ENCODE peak calls at places on chromosomes 4 and X, in five cellular contexts. R, T, O, X and I are unnamed samples.

GRCh38 chrX:136306182-136306581 is 5.4 kb downstream of the ADGRG4 start:
- DNase-seq in O (no peak), X (no peak), R (no peak), T (no peak), I (no peak)

GRCh38 chrX:87516716-87517115 is 886 bp upstream of the KLHL4 start:
- DNase-seq in T (no peak), O (no peak), R (peak; percentile 76), X (no peak), I (no peak)

GRCh38 chr4:147773261-147774184 is 41.6 kb downstream of the ARHGAP10 start:
- DNase-seq in T (no peak), R (peak; percentile 39), O (no peak), X (no peak), I (no peak)

GRCh38 chrX:42837747-42838146 is 59.8 kb upstream of the PPP1R2C start:
- DNase-seq in T (no peak), R (no peak), O (no peak), X (no peak), I (no peak)

GRCh38 chr4:42653606-42654560 is 3.0 kb downstream of the ATP8A1 start:
- DNase-seq in X (no peak), T (no peak), R (peak; percentile 73), O (no peak), I (no peak)

GRCh38 chr4:15809058-15809457 is 30.9 kb downstream of the CD38 start:
- DNase-seq in T (no peak), X (no peak), R (no peak), O (no peak), I (no peak)

GRCh38 chr4:180449395-180449956 is 1793.7 kb upstream of the TENM3 start:
- DNase-seq in O (peak; percentile 84), R (peak; percentile 57), X (peak; percentile 66), T (peak; percentile 53), I (no peak)

GRCh38 chrX:29229802-29230201 is 642.6 kb downstream of the IL1RAPL1 start:
- DNase-seq in O (no peak), X (no peak), T (no peak), R (peak; percentile 78), I (no peak)

GRCh38 chr4:140993350-140993749 is 139.9 kb downstream of the RNF150 start:
- DNase-seq in T (no peak), O (no peak), X (no peak), R (no peak), I (no peak)

GRCh38 chrX:49193542-49193964 is 6.4 kb downstream of the SYP start:
- DNase-seq in X (no peak), R (no peak), T (no peak), O (no peak), I (no peak)

GRCh38 chr4:126748736-126749135 is 884.0 kb upstream of the INTU start:
- DNase-seq in T (no peak), O (no peak), R (no peak), X (no peak), I (no peak)

GRCh38 chr4:54384563-54384962 is 155.5 kb downstream of the PDGFRA start:
- DNase-seq in X (peak; percentile 6), T (no peak), R (peak; percentile 56), O (peak; percentile 55), I (peak; percentile 56)

GRCh38 chrX:134948333-134949241 is 42.2 kb upstream of the SMIM10 start:
- DNase-seq in X (peak; percentile 50), R (peak; percentile 75), T (no peak), O (no peak), I (no peak)

GRCh38 chrX:49276671-49277519 is 7.3 kb downstream of the PPP1R3F start:
- DNase-seq in R (no peak), T (no peak), X (no peak), O (no peak), I (peak; percentile 21)

GRCh38 chrX:17605676-17606075 is 131.6 kb upstream of the SCML1 start:
- DNase-seq in O (no peak), X (no peak), R (no peak), T (no peak), I (no peak)

GRCh38 chrX:17606211-17606610 is 131.1 kb upstream of the SCML1 start:
- DNase-seq in T (no peak), O (no peak), X (no peak), R (no peak), I (no peak)

GRCh38 chrX:17613979-17614572 is 123.2 kb upstream of the SCML1 start:
- DNase-seq in R (peak; percentile 59), X (no peak), O (no peak), T (no peak), I (no peak)

GRCh38 chrX:17610788-17611187 is 126.5 kb upstream of the SCML1 start:
- DNase-seq in T (no peak), X (no peak), O (no peak), R (no peak), I (no peak)

GRCh38 chrX:17608898-17609297 is 128.4 kb upstream of the SCML1 start:
- DNase-seq in O (no peak), T (no peak), R (peak; percentile 83), X (no peak), I (no peak)
- H3K27me3 ChIP-seq in O (no peaks in the 10 kb centered on the region), T (no peaks in the 10 kb centered on the region), R (no peaks in the 10 kb centered on the region), X (no peaks in the 10 kb centered on the region), I (no peaks in the 10 kb centered on the region)

DNA sequence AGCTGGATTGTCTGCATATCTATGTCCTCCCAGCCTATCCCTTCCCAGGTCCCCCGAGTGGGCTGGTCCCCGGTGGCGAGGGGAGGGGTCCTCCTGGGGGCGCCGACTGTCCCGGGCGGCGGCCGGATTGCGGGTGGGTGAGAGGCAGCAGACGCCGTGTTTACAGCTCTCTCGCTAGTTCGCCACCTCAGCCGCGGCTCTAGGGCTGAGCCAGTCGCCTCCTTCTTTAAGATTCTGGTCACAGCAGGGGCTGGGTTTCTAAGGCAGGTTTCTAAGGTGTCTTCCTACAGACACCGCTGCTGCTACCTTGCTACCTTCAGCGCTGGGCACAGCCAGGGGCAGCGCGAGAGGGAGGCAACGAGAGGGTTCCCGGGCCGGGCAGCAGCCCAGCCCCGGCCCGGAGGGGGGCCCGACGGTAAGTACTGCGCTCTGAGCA is 57.2 kb downstream of the FRMPD3 start:
- DNase-seq in R (no peak), T (peak; percentile 33), O (peak; percentile 57), X (no peak), I (no peak)
- H3K27me3 ChIP-seq in R (no peaks in the 10 kb centered on the region), T (peaks cover 48% of the 10 kb centered on the region), O (peaks cover 64% of the 10 kb centered on the region), X (no peaks in the 10 kb centered on the region), I (no peaks in the 10 kb centered on the region)

GRCh38 chr4:40825014-40825838 is 75.5 kb downstream of the NSUN7 start:
- DNase-seq in O (peak; percentile 7), X (no peak), T (no peak), R (no peak), I (no peak)

GRCh38 chr4:40822781-40823180 is 73.0 kb downstream of the NSUN7 start:
- DNase-seq in T (no peak), R (no peak), O (no peak), X (no peak), I (no peak)

GRCh38 chr4:40820101-40820500 is 70.3 kb downstream of the NSUN7 start:
- DNase-seq in R (no peak), X (no peak), O (no peak), T (no peak), I (no peak)
- H3K27me3 ChIP-seq in R (no peaks in the 10 kb centered on the region), X (no peaks in the 10 kb centered on the region), O (no peaks in the 10 kb centered on the region), T (no peaks in the 10 kb centered on the region), I (no peaks in the 10 kb centered on the region)

GRCh38 chr4:11427201-11427996 is 1.3 kb downstream of the HS3ST1 start:
- DNase-seq in X (no peak), O (peak; percentile 75), R (no peak), T (no peak), I (no peak)

GRCh38 chr4:11428161-11428700 is 463 bp downstream of the HS3ST1 start:
- DNase-seq in T (no peak), O (peak; percentile 73), R (no peak), X (no peak), I (no peak)

GRCh38 chr4:11424896-11425295 is 3.8 kb downstream of the HS3ST1 start:
- DNase-seq in O (no peak), R (no peak), X (no peak), T (no peak), I (no peak)

GRCh38 chr4:11426003-11426402 is 2.7 kb downstream of the HS3ST1 start:
- DNase-seq in R (no peak), O (no peak), T (no peak), X (no peak), I (no peak)

DNA sequence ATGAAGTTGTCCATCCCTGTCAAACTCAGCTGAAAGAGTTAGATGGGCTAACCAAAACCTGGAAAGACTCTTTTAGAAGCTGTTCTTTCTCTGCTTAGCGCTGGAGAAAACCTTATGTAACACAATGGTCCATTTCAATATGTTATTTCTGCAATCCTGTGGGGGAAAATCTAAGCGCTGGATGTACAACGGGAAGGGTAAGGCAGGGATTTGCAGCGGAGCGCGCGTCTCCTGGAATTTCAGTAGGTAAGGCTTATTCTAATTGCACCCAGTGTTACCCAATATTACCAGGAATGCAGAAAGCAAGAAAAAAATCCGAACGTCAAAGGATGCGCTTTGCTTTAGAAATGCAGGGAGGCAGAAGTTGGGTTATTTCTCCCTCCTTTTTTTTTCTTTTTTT is 2.0 kb downstream of the HS3ST1 start:
- DNase-seq in O (no peak), T (no peak), R (no peak), X (no peak), I (no peak)
- H3K27me3 ChIP-seq in O (peaks cover 44% of the 10 kb centered on the region), T (no peaks in the 10 kb centered on the region), R (no peaks in the 10 kb centered on the region), X (no peaks in the 10 kb centered on the region), I (no peaks in the 10 kb centered on the region)